ENCODE peak calls at places on chromosomes 6 and 20, in four cellular contexts. U, J, C and O are unnamed samples.

GRCh38 chr20:44861547-44862006 is 23.9 kb upstream of the YWHAB start:
- DNase-seq in U (no peak), J (no peak), C (peak), O (no peak)

GRCh38 chr20:17624551-17625245 is 54.8 kb downstream of the DSTN start:
- DNase-seq in C (no peak), U (no peak), J (no peak), O (no peak)

GRCh38 chr6:36444470-36444869 is 1.7 kb downstream of the KCTD20 start:
- DNase-seq in J (peak), U (no peak), C (no peak), O (no peak)

GRCh38 chr20:56865055-56865454 is 235.9 kb downstream of the TFAP2C start:
- DNase-seq in U (no peak), C (no peak), J (no peak), O (no peak)

GRCh38 chr20:25252686-25253421 is 5.0 kb downstream of the PYGB start:
- DNase-seq in J (no peak), C (no peak), U (peak), O (no peak)

GRCh38 chr20:62352402-62353288 is 14.5 kb downstream of the LAMA5 start:
- DNase-seq in J (no peak), C (peak), U (no peak), O (peak)

GRCh38 chr6:79713701-79714322 is 82.7 kb downstream of the SH3BGRL2 start:
- DNase-seq in U (peak), J (peak), C (peak), O (peak)

GRCh38 chr6:15504040-15504491 is 158.8 kb downstream of the DTNBP1 start:
- DNase-seq in J (no peak), U (no peak), C (no peak), O (no peak)